ENCODE peak calls at places on chromosomes 4 and X, in five cellular contexts. D is GM12878, C is GM23338, T is upper lobe of left lung, B is HepG2. U is an unnamed sample.

GRCh38 chr4:15963001-15963451 is at the start of gene FGFBP2:
- DNase-seq in B (peak; percentile 33), T (peak; percentile 31), D (no peak), C (peak; percentile 84), U (no peak)

GRCh38 chr4:54104907-54105306 is 4.9 kb downstream of the GSX2 start:
- DNase-seq in C (no peak), B (no peak), D (no peak), T (no peak), U (no peak)

GRCh38 chr4:125070869-125071268 is 243.9 kb upstream of the FAT4 start:
- DNase-seq in T (peak; percentile 23), B (no peak), D (no peak), C (peak; percentile 6), U (no peak)

GRCh38 chr4:123477804-123478209 is 81.2 kb downstream of the SPRY1 start:
- DNase-seq in B (peak; percentile 41), D (no peak), T (peak; percentile 70), C (no peak), U (no peak)

GRCh38 chr4:38788327-38788726 is 5.5 kb upstream of the TLR10 start:
- DNase-seq in B (no peak), C (no peak), T (no peak), D (no peak), U (no peak)

GRCh38 chr4:16031554-16032381 is 52.1 kb downstream of the PROM1 start:
- DNase-seq in D (no peak), T (no peak), B (no peak), C (no peak), U (no peak)

GRCh38 chr4:25330905-25331816 is 18.6 kb downstream of the ZCCHC4 start:
- DNase-seq in B (no peak), T (no peak), D (no peak), C (no peak), U (no peak)

GRCh38 chr4:152529880-152530279 is 6.0 kb downstream of the FBXW7 start:
- DNase-seq in T (no peak), D (no peak), C (no peak), B (no peak), U (no peak)

GRCh38 chr4:42627887-42628646 is 28.8 kb downstream of the ATP8A1 start:
- DNase-seq in C (peak; percentile 12), D (peak; percentile 97), B (no peak), T (no peak), U (no peak)

GRCh38 chr4:69748176-69748575 is 12.2 kb downstream of the SULT1B1 start:
- DNase-seq in D (no peak), C (no peak), T (no peak), B (no peak), U (no peak)

GRCh38 chr4:64584981-64585557 is 175.8 kb upstream of the TECRL start:
- DNase-seq in C (peak; percentile 80), T (no peak), D (no peak), B (peak; percentile 40), U (peak; percentile 45)

GRCh38 chr4:13525606-13526281 is 18.6 kb downstream of the NKX3-2 start:
- DNase-seq in T (no peak), C (peak; percentile 38), B (no peak), D (no peak), U (no peak)

GRCh38 chrX:48589482-48590162 is 7.7 kb upstream of the WDR13 start:
- DNase-seq in B (no peak), T (no peak), C (no peak), D (no peak), U (no peak)

GRCh38 chrX:132092439-132093065 is 35.3 kb downstream of the FRMD7 start:
- DNase-seq in C (peak; percentile 83), T (peak; percentile 40), D (peak; percentile 25), B (peak; percentile 55), U (peak; percentile 10)

GRCh38 chr4:19494958-19495357 is 756.7 kb upstream of the SLIT2 start:
- DNase-seq in D (no peak), T (no peak), C (no peak), B (no peak), U (no peak)

GRCh38 chrX:429266-429825 is 42.6 kb upstream of the PPP2R3B start:
- DNase-seq in C (no peak), T (no peak), D (no peak), B (no peak), U (no peak)

GRCh38 chr4:48762408-48762807 is 17.7 kb downstream of the FRYL start:
- DNase-seq in C (no peak), B (no peak), D (no peak), T (no peak), U (no peak)

GRCh38 chr4:189202182-189202868 is 738.3 kb upstream of the FRG1 start:
- DNase-seq in T (peak; percentile 47), B (peak; percentile 9), D (no peak), C (peak; percentile 68), U (no peak)

GRCh38 chrX:15930585-15930984 is 76.0 kb upstream of the AP1S2 start:
- DNase-seq in B (no peak), C (peak; percentile 64), T (no peak), D (peak; percentile 13), U (no peak)

GRCh38 chr4:19947349-19947748 is 304.4 kb upstream of the SLIT2 start:
- DNase-seq in D (no peak), T (no peak), C (no peak), B (no peak), U (no peak)

GRCh38 chr4:148397771-148398170 is 44.4 kb downstream of the NR3C2 start:
- DNase-seq in B (no peak), D (no peak), T (no peak), C (no peak), U (no peak)

GRCh38 chr4:122243785-122244184 is 91.7 kb downstream of the BLTP1 start:
- DNase-seq in B (peak; percentile 22), C (no peak), T (no peak), D (no peak), U (no peak)

DNA sequence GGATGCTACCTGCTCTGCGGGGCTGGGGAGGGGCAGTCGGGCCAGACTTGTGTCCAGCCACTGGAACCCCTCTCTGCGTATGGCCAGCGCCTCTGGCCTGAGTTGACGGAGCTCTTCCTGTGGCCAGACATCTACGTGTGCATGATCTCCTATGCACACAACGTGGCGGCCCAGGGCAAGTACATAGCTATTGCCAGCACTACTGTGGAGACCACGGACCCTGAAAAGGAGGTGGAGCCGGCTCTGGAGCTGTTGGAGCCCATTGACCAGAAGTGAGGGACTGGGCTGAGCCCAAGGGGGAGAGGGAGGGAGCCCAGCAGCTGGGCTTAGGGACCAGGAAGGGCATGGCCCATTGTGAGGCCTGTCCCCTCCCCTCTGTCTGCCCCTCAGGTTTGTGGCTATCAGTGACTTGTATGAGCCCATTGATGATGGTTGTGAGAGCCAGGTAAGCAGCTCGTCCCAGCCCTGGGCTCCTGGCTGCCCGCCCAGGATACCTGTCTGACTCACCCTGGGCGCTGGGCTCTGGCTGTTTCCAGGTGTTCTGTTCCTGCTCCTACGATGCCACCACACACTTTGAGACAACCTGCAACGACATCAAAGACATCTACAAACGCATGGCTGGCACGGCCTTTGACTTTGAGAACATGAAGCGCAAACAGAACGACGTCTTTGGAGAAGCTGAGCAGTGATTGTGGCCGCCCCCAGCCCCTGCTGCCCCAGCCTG is 1.8 kb upstream of the FAM50A start:
- DNase-seq in T (no peak), B (no peak), C (no peak), D (no peak), U (no peak)
- H3K27ac ChIP-seq in T (no peak overlapping the region), B (no peak overlapping the region), C (no peak overlapping the region), D (no peak overlapping the region), U (no peak overlapping the region)

GRCh38 chrX:71542825-71543224 is 9.9 kb downstream of the OGT start:
- DNase-seq in T (no peak), C (no peak), D (no peak), B (no peak), U (no peak)
- H3K4me3 ChIP-seq in T (no peak overlapping the region), C (no peak overlapping the region), D (no peak overlapping the region), B (no peak overlapping the region), U (no peak overlapping the region)

GRCh38 chrX:129957241-129958099 is 25.0 kb upstream of the BCORL1 start:
- DNase-seq in T (peak; percentile 70), C (peak; percentile 87), D (peak; percentile 34), B (no peak), U (no peak)
- TF ChIP-seq POLR2AphosphoS5 in T (no peak), C (no peak), D (peak; percentile 61), B (no peak), U (peak; percentile 36)

DNA sequence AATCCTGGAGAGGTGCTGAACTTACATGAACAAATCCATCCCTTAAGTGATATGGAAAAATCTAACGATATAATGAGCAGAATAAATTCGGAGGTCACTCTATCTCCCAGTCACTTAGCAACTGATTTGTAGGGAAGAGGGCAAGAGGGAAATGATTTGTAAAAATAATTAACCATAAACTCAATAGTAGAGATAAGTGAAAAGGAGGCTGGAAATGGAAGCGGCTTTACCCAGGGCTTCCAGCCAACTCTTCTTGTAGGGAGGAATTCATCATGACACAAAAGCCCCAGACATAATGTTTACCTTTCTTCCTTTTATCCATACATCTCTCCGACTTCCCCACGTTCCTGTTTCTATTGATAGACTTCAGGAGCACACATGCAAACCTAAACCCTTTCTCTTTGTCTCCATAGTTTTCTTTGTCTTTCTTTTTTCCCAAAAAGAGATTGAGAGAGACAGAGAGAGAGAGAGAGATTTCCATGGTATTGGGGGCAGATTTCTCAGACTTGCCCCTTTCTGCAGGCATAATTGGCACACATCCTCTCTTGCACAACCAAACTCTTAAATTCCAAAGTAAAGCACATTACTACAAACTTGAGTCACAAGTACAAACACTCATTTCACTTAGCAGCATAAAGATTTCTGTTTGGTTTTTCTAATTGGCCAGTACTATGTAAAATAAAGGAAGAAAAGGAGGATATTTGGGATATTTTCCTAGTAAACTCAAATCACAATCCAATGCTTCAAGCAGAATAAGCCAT is 141.0 kb downstream of the MAPK10 start:
- DNase-seq in C (no peak), B (no peak), T (no peak), D (no peak), U (peak; percentile 26)
- H3K27ac ChIP-seq in C (no peak overlapping the region), B (no peak overlapping the region), T (no peak overlapping the region), D (no peak overlapping the region), U (peak overlapping the region; percentile 8)

DNA sequence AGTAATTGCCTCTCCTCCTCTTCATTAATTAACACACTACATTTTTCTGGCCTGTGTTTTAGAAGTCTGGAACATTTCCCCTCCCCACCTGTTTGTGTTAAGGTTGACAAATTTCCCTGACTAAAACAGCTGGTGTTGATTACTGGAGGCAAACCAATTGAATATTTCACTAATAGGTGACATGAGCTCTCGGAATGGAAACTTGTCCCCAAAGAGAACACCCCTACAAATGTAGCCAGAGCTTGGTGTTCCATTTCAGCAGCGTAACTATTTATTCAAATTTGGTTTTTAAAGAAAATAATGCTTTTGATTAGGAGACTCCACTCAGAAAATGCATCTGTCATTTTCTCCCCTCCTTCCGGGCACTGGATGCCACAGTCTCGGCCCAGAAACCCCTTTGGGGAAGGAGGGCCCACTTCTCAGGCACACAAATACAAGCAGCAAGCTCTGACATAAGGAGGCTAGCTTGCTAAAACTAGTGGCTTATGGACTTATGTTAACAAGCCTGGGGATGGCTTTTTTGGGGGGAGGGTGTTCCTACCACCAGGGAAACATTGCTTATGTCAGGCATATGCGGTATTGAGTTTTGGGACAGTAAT is 2.2 kb downstream of the RNF150 start:
- DNase-seq in D (no peak), T (no peak), B (no peak), C (peak; percentile 6), U (no peak)
- H3K4me3 ChIP-seq in D (no peak overlapping the region), T (no peak overlapping the region), B (no peak overlapping the region), C (peak overlapping the region; percentile 92), U (peak overlapping the region; percentile 90)

GRCh38 chr4:107876096-107876495 is 51.4 kb downstream of the SGMS2 start:
- DNase-seq in T (no peak), D (no peak), B (no peak), C (no peak), U (no peak)
- TF ChIP-seq POLR2AphosphoS5 in T (no peak), D (no peak), B (no peak), C (no peak), U (no peak)